ENCODE peak calls at places on chromosomes 11 and 22, in seven cellular contexts. A is ELF-1, F is transverse colon, B is nucleus accumbens, H is GM12864, D is T-helper 9 cell, Q is left colon. O is an unnamed sample.

GRCh38 chr11:20243974-20244373 is 83.7 kb upstream of the DBX1 start:
- DNase-seq in A (no peak), F (no peak), B (no peak), H (no peak), D (no peak), Q (no peak), O (no peak)

GRCh38 chr22:19291218-19291579 is 320 bp downstream of the CLTCL1 start:
- DNase-seq in A (no peak), F (peak), B (no peak), H (no peak), D (peak), Q (no peak), O (no peak)

GRCh38 chr11:62934496-62934785 is 13.3 kb upstream of the CHRM1 start:
- DNase-seq in A (peak), F (no peak), B (no peak), H (no peak), D (no peak), Q (no peak), O (no peak)

GRCh38 chr11:9230291-9230690 is 34.9 kb downstream of the DENND5A start:
- DNase-seq in A (peak), F (no peak), B (no peak), H (no peak), D (no peak), Q (no peak), O (no peak)

GRCh38 chr11:1629326-1630185 is at the start of gene KRTAP5-5:
- DNase-seq in A (no peak), F (no peak), B (no peak), H (no peak), D (no peak), Q (no peak), O (no peak)

GRCh38 chr22:46373838-46374662 is 38.5 kb downstream of the TRMU start:
- DNase-seq in A (no peak), F (peak), B (no peak), H (no peak), D (no peak), Q (peak), O (no peak)

GRCh38 chr11:12318791-12319733 is 58.3 kb upstream of the PARVA start:
- DNase-seq in A (no peak), F (no peak), B (no peak), H (no peak), D (no peak), Q (no peak), O (peak)

GRCh38 chr11:36092314-36093030 is 148.6 kb downstream of the LDLRAD3 start:
- DNase-seq in A (peak), F (no peak), B (no peak), H (no peak), D (no peak), Q (no peak), O (no peak)

GRCh38 chr11:76686261-76687079 is 15.9 kb upstream of the LRRC32 start:
- DNase-seq in A (no peak), F (no peak), B (no peak), H (no peak), D (no peak), Q (no peak), O (no peak)

GRCh38 chr11:108870373-108871020 is 205.6 kb downstream of the DDX10 start:
- DNase-seq in A (no peak), F (no peak), B (no peak), H (no peak), D (no peak), Q (no peak), O (no peak)

GRCh38 chr22:32411388-32411787 is 659 bp downstream of the RTCB start:
- DNase-seq in A (no peak), F (peak), B (no peak), H (no peak), D (no peak), Q (no peak), O (no peak)

GRCh38 chr11:65505434-65506315 is 6.8 kb downstream of the MALAT1 start:
- DNase-seq in A (peak), F (no peak), B (no peak), H (no peak), D (no peak), Q (no peak), O (no peak)

GRCh38 chr11:72038491-72038890 is 39.8 kb downstream of the IL18BP start:
- DNase-seq in A (no peak), F (peak), B (peak), H (no peak), D (no peak), Q (peak), O (no peak)

GRCh38 chr11:115912484-115912945 is 408.3 kb upstream of the CADM1 start:
- DNase-seq in A (peak), F (no peak), B (no peak), H (no peak), D (no peak), Q (no peak), O (peak)

GRCh38 chr11:47004595-47005033 is 68.1 kb downstream of the CSTPP1 start:
- DNase-seq in A (peak), F (peak), B (peak), H (no peak), D (no peak), Q (peak), O (no peak)

GRCh38 chr11:124586247-124586860 is 16.6 kb downstream of the OR8A1 start:
- DNase-seq in A (peak), F (peak), B (peak), H (no peak), D (no peak), Q (no peak), O (peak)

GRCh38 chr22:49505337-49506009 is 322.2 kb downstream of the BRD1 start:
- DNase-seq in A (no peak), F (no peak), B (no peak), H (no peak), D (no peak), Q (no peak), O (no peak)